ENCODE peak calls at places on chromosome 3, in eight cellular contexts. One of them, this sample, is unnamed.

GRCh38 chr3:151379083-151379734 is 5.3 kb downstream of the P2RY12 start:
- DNase-seq in iris pigment epithelial cell: peak; percentile 32
- DNase-seq in erythroblast: peak; percentile 42
- DNase-seq in Daoy: peak; percentile 43
- DNase-seq in HEK293T: peak; percentile 38
- DNase-seq in activated naive CD8-positive, alpha-beta T cell treated with anti-CD3 and anti-CD28 coated beads, Interleukin-2, amount 10 ng/mL, durations not matched to agents 7 days and 5 days: no peak
- DNase-seq in psoas muscle: no peak
- DNase-seq in globus pallidus: no peak
- DNase-seq in this sample: peak; percentile 42

GRCh38 chr3:122679085-122679466 is 1.6 kb upstream of the PARP14 start:
- DNase-seq in iris pigment epithelial cell: peak; percentile 76
- DNase-seq in erythroblast: peak; percentile 90
- DNase-seq in Daoy: peak; percentile 86
- DNase-seq in HEK293T: peak; percentile 74
- DNase-seq in activated naive CD8-positive, alpha-beta T cell treated with anti-CD3 and anti-CD28 coated beads, Interleukin-2, amount 10 ng/mL, durations not matched to agents 7 days and 5 days: peak; percentile 77
- DNase-seq in psoas muscle: peak; percentile 84
- DNase-seq in globus pallidus: peak; percentile 71
- DNase-seq in this sample: peak; percentile 87

GRCh38 chr3:9916734-9917680 is at the start of gene IL17RC:
- DNase-seq in iris pigment epithelial cell: peak; percentile 91
- DNase-seq in erythroblast: peak; percentile 86
- DNase-seq in Daoy: peak; percentile 91
- DNase-seq in HEK293T: peak; percentile 80
- DNase-seq in activated naive CD8-positive, alpha-beta T cell treated with anti-CD3 and anti-CD28 coated beads, Interleukin-2, amount 10 ng/mL, durations not matched to agents 7 days and 5 days: peak; percentile 39
- DNase-seq in psoas muscle: peak; percentile 94
- DNase-seq in globus pallidus: peak; percentile 42
- DNase-seq in this sample: peak; percentile 79

GRCh38 chr3:168407381-168407780 is 311.7 kb upstream of the GOLIM4 start:
- DNase-seq in iris pigment epithelial cell: no peak
- DNase-seq in erythroblast: no peak
- DNase-seq in Daoy: no peak
- DNase-seq in HEK293T: no peak
- DNase-seq in activated naive CD8-positive, alpha-beta T cell treated with anti-CD3 and anti-CD28 coated beads, Interleukin-2, amount 10 ng/mL, durations not matched to agents 7 days and 5 days: no peak
- DNase-seq in psoas muscle: no peak
- DNase-seq in globus pallidus: no peak
- DNase-seq in this sample: no peak

GRCh38 chr3:155302476-155302875 is 9.0 kb upstream of the STRIT1 start:
- DNase-seq in iris pigment epithelial cell: peak; percentile 86
- DNase-seq in erythroblast: no peak
- DNase-seq in Daoy: no peak
- DNase-seq in HEK293T: no peak
- DNase-seq in activated naive CD8-positive, alpha-beta T cell treated with anti-CD3 and anti-CD28 coated beads, Interleukin-2, amount 10 ng/mL, durations not matched to agents 7 days and 5 days: no peak
- DNase-seq in psoas muscle: no peak
- DNase-seq in globus pallidus: no peak
- DNase-seq in this sample: no peak

GRCh38 chr3:160668454-160668853 is 8.5 kb upstream of the ARL14 start:
- DNase-seq in iris pigment epithelial cell: no peak
- DNase-seq in erythroblast: no peak
- DNase-seq in Daoy: no peak
- DNase-seq in HEK293T: no peak
- DNase-seq in activated naive CD8-positive, alpha-beta T cell treated with anti-CD3 and anti-CD28 coated beads, Interleukin-2, amount 10 ng/mL, durations not matched to agents 7 days and 5 days: no peak
- DNase-seq in psoas muscle: no peak
- DNase-seq in globus pallidus: no peak
- DNase-seq in this sample: no peak

GRCh38 chr3:34396945-34397344 is 598.5 kb downstream of the PDCD6IP start:
- DNase-seq in iris pigment epithelial cell: no peak
- DNase-seq in erythroblast: no peak
- DNase-seq in Daoy: no peak
- DNase-seq in HEK293T: no peak
- DNase-seq in activated naive CD8-positive, alpha-beta T cell treated with anti-CD3 and anti-CD28 coated beads, Interleukin-2, amount 10 ng/mL, durations not matched to agents 7 days and 5 days: no peak
- DNase-seq in psoas muscle: no peak
- DNase-seq in globus pallidus: no peak
- DNase-seq in this sample: no peak

GRCh38 chr3:64267774-64268604 is 42.7 kb upstream of the PRICKLE2 start:
- DNase-seq in iris pigment epithelial cell: peak; percentile 73
- DNase-seq in erythroblast: no peak
- DNase-seq in Daoy: peak; percentile 59
- DNase-seq in HEK293T: peak; percentile 25
- DNase-seq in activated naive CD8-positive, alpha-beta T cell treated with anti-CD3 and anti-CD28 coated beads, Interleukin-2, amount 10 ng/mL, durations not matched to agents 7 days and 5 days: no peak
- DNase-seq in psoas muscle: peak; percentile 76
- DNase-seq in globus pallidus: peak; percentile 31
- DNase-seq in this sample: peak; percentile 83

GRCh38 chr3:74750901-74751300 is 136.4 kb upstream of the CNTN3 start:
- DNase-seq in iris pigment epithelial cell: no peak
- DNase-seq in erythroblast: no peak
- DNase-seq in Daoy: no peak
- DNase-seq in HEK293T: no peak
- DNase-seq in activated naive CD8-positive, alpha-beta T cell treated with anti-CD3 and anti-CD28 coated beads, Interleukin-2, amount 10 ng/mL, durations not matched to agents 7 days and 5 days: no peak
- DNase-seq in psoas muscle: no peak
- DNase-seq in globus pallidus: no peak
- DNase-seq in this sample: no peak

GRCh38 chr3:181880339-181880738 is 168.6 kb downstream of the SOX2 start:
- DNase-seq in iris pigment epithelial cell: no peak
- DNase-seq in erythroblast: no peak
- DNase-seq in Daoy: no peak
- DNase-seq in HEK293T: no peak
- DNase-seq in activated naive CD8-positive, alpha-beta T cell treated with anti-CD3 and anti-CD28 coated beads, Interleukin-2, amount 10 ng/mL, durations not matched to agents 7 days and 5 days: no peak
- DNase-seq in psoas muscle: no peak
- DNase-seq in globus pallidus: no peak
- DNase-seq in this sample: peak; percentile 28

GRCh38 chr3:181935915-181936314 is 224.2 kb downstream of the SOX2 start:
- DNase-seq in iris pigment epithelial cell: no peak
- DNase-seq in erythroblast: no peak
- DNase-seq in Daoy: no peak
- DNase-seq in HEK293T: no peak
- DNase-seq in activated naive CD8-positive, alpha-beta T cell treated with anti-CD3 and anti-CD28 coated beads, Interleukin-2, amount 10 ng/mL, durations not matched to agents 7 days and 5 days: no peak
- DNase-seq in psoas muscle: no peak
- DNase-seq in globus pallidus: no peak
- DNase-seq in this sample: no peak

GRCh38 chr3:36756272-36756671 is 8.1 kb downstream of the DCLK3 start:
- DNase-seq in iris pigment epithelial cell: no peak
- DNase-seq in erythroblast: no peak
- DNase-seq in Daoy: no peak
- DNase-seq in HEK293T: no peak
- DNase-seq in activated naive CD8-positive, alpha-beta T cell treated with anti-CD3 and anti-CD28 coated beads, Interleukin-2, amount 10 ng/mL, durations not matched to agents 7 days and 5 days: no peak
- DNase-seq in psoas muscle: no peak
- DNase-seq in globus pallidus: no peak
- DNase-seq in this sample: no peak

GRCh38 chr3:169477790-169478189 is 185.7 kb downstream of the MECOM start:
- DNase-seq in iris pigment epithelial cell: no peak
- DNase-seq in erythroblast: no peak
- DNase-seq in Daoy: no peak
- DNase-seq in HEK293T: no peak
- DNase-seq in activated naive CD8-positive, alpha-beta T cell treated with anti-CD3 and anti-CD28 coated beads, Interleukin-2, amount 10 ng/mL, durations not matched to agents 7 days and 5 days: no peak
- DNase-seq in psoas muscle: no peak
- DNase-seq in globus pallidus: no peak
- DNase-seq in this sample: no peak

GRCh38 chr3:37301980-37302379 is 127.6 kb upstream of the LRRFIP2 start:
- DNase-seq in iris pigment epithelial cell: no peak
- DNase-seq in erythroblast: no peak
- DNase-seq in Daoy: no peak
- DNase-seq in HEK293T: no peak
- DNase-seq in activated naive CD8-positive, alpha-beta T cell treated with anti-CD3 and anti-CD28 coated beads, Interleukin-2, amount 10 ng/mL, durations not matched to agents 7 days and 5 days: no peak
- DNase-seq in psoas muscle: no peak
- DNase-seq in globus pallidus: no peak
- DNase-seq in this sample: peak; percentile 27

GRCh38 chr3:105362021-105362665 is 4.6 kb upstream of the ALCAM start:
- DNase-seq in iris pigment epithelial cell: peak; percentile 87
- DNase-seq in erythroblast: no peak
- DNase-seq in Daoy: peak; percentile 15
- DNase-seq in HEK293T: no peak
- DNase-seq in activated naive CD8-positive, alpha-beta T cell treated with anti-CD3 and anti-CD28 coated beads, Interleukin-2, amount 10 ng/mL, durations not matched to agents 7 days and 5 days: no peak
- DNase-seq in psoas muscle: no peak
- DNase-seq in globus pallidus: no peak
- DNase-seq in this sample: no peak

GRCh38 chr3:15286022-15286421 is 46.4 kb downstream of the SH3BP5 start:
- DNase-seq in iris pigment epithelial cell: no peak
- DNase-seq in erythroblast: no peak
- DNase-seq in Daoy: no peak
- DNase-seq in HEK293T: no peak
- DNase-seq in activated naive CD8-positive, alpha-beta T cell treated with anti-CD3 and anti-CD28 coated beads, Interleukin-2, amount 10 ng/mL, durations not matched to agents 7 days and 5 days: no peak
- DNase-seq in psoas muscle: no peak
- DNase-seq in globus pallidus: no peak
- DNase-seq in this sample: no peak

GRCh38 chr3:88408097-88408496 is 258.3 kb downstream of the C3orf38 start:
- DNase-seq in iris pigment epithelial cell: no peak
- DNase-seq in erythroblast: no peak
- DNase-seq in Daoy: no peak
- DNase-seq in HEK293T: no peak
- DNase-seq in activated naive CD8-positive, alpha-beta T cell treated with anti-CD3 and anti-CD28 coated beads, Interleukin-2, amount 10 ng/mL, durations not matched to agents 7 days and 5 days: no peak
- DNase-seq in psoas muscle: no peak
- DNase-seq in globus pallidus: no peak
- DNase-seq in this sample: no peak

GRCh38 chr3:127387556-127388153 is 99.8 kb upstream of the PRR20G start:
- DNase-seq in iris pigment epithelial cell: no peak
- DNase-seq in erythroblast: no peak
- DNase-seq in Daoy: no peak
- DNase-seq in HEK293T: no peak
- DNase-seq in activated naive CD8-positive, alpha-beta T cell treated with anti-CD3 and anti-CD28 coated beads, Interleukin-2, amount 10 ng/mL, durations not matched to agents 7 days and 5 days: no peak
- DNase-seq in psoas muscle: no peak
- DNase-seq in globus pallidus: no peak
- DNase-seq in this sample: no peak